ENCODE peak calls at places on chromosomes 12 and 14, in five cellular contexts. One of them, this sample, is unnamed.

GRCh38 chr14:64203366-64204006 is 90.7 kb downstream of the ESR2 start:
- DNase-seq in kidney: no peak
- DNase-seq in psoas muscle: no peak
- DNase-seq in choroid plexus epithelial cell: no peak
- DNase-seq in IMR-90: no peak
- DNase-seq in this sample: no peak

GRCh38 chr14:21268612-21269251 is 510 bp downstream of the HNRNPC start:
- DNase-seq in kidney: no peak
- DNase-seq in psoas muscle: no peak
- DNase-seq in choroid plexus epithelial cell: peak; percentile 84
- DNase-seq in IMR-90: peak; percentile 65
- DNase-seq in this sample: peak; percentile 65

GRCh38 chr14:73738518-73739173 is 24.5 kb upstream of the PNMA1 start:
- DNase-seq in kidney: no peak
- DNase-seq in psoas muscle: no peak
- DNase-seq in choroid plexus epithelial cell: no peak
- DNase-seq in IMR-90: no peak
- DNase-seq in this sample: no peak

GRCh38 chr14:49363926-49364751 is 222.0 kb downstream of the RPS29 start:
- DNase-seq in kidney: no peak
- DNase-seq in psoas muscle: no peak
- DNase-seq in choroid plexus epithelial cell: no peak
- DNase-seq in IMR-90: no peak
- DNase-seq in this sample: no peak

GRCh38 chr12:45388545-45388944 is 172.7 kb downstream of the ANO6 start:
- DNase-seq in kidney: no peak
- DNase-seq in psoas muscle: no peak
- DNase-seq in choroid plexus epithelial cell: peak; percentile 79
- DNase-seq in IMR-90: peak; percentile 58
- DNase-seq in this sample: peak; percentile 58

GRCh38 chr14:26934151-26934550 is 336.3 kb upstream of the NOVA1 start:
- DNase-seq in kidney: no peak
- DNase-seq in psoas muscle: no peak
- DNase-seq in choroid plexus epithelial cell: no peak
- DNase-seq in IMR-90: no peak
- DNase-seq in this sample: no peak

GRCh38 chr12:124379938-124380754 is 85.3 kb downstream of the RFLNA start:
- DNase-seq in kidney: peak; percentile 85
- DNase-seq in psoas muscle: peak; percentile 76
- DNase-seq in choroid plexus epithelial cell: peak; percentile 89
- DNase-seq in IMR-90: peak; percentile 89
- DNase-seq in this sample: peak; percentile 93

GRCh38 chr12:93243689-93244513 is 133.8 kb upstream of the NUDT4 start:
- DNase-seq in kidney: no peak
- DNase-seq in psoas muscle: no peak
- DNase-seq in choroid plexus epithelial cell: peak; percentile 95
- DNase-seq in IMR-90: peak; percentile 78
- DNase-seq in this sample: peak; percentile 26

GRCh38 chr12:55739025-55739378 is 3.9 kb upstream of the GDF11 start:
- DNase-seq in kidney: no peak
- DNase-seq in psoas muscle: no peak
- DNase-seq in choroid plexus epithelial cell: no peak
- DNase-seq in IMR-90: no peak
- DNase-seq in this sample: no peak
- H3K4me3 ChIP-seq in kidney: peak overlapping the region; percentile 91
- H3K4me3 ChIP-seq in psoas muscle: peak overlapping the region; percentile 64
- H3K4me3 ChIP-seq in choroid plexus epithelial cell: no peak overlapping the region
- H3K4me3 ChIP-seq in IMR-90: peak overlapping the region; percentile 68
- H3K4me3 ChIP-seq in this sample: no peak overlapping the region

GRCh38 chr12:94707892-94708291 is 57.5 kb upstream of the TMCC3 start:
- DNase-seq in kidney: peak; percentile 74
- DNase-seq in psoas muscle: peak; percentile 46
- DNase-seq in choroid plexus epithelial cell: peak; percentile 96
- DNase-seq in IMR-90: peak; percentile 55
- DNase-seq in this sample: peak; percentile 56

GRCh38 chr12:94706250-94706661 is 55.9 kb upstream of the TMCC3 start:
- DNase-seq in kidney: no peak
- DNase-seq in psoas muscle: no peak
- DNase-seq in choroid plexus epithelial cell: peak; percentile 47
- DNase-seq in IMR-90: no peak
- DNase-seq in this sample: no peak

GRCh38 chr12:94714378-94714777 is 64.0 kb upstream of the TMCC3 start:
- DNase-seq in kidney: no peak
- DNase-seq in psoas muscle: peak; percentile 56
- DNase-seq in choroid plexus epithelial cell: peak; percentile 58
- DNase-seq in IMR-90: peak; percentile 34
- DNase-seq in this sample: peak; percentile 86

GRCh38 chr12:94712852-94713545 is 62.6 kb upstream of the TMCC3 start:
- DNase-seq in kidney: no peak
- DNase-seq in psoas muscle: no peak
- DNase-seq in choroid plexus epithelial cell: no peak
- DNase-seq in IMR-90: no peak
- DNase-seq in this sample: no peak

DNA sequence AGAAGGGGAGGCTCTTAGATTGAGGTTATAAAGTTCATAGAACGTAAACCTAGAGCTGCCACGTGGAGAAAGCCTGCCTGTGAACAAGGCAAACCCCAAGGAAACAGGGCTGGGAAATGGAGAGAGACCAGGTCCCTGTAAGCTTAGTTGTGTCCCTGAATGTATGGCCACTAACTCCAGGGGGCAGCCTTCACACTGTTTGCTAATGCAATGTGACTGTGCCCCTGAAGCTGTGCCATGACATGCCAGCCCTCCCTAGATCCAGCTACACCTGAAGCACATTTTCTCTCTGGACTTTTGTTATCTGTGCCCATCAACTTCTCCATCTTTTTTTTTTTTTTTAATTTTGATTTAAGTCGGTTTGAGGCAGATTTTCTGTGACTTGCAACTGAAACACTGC is 60.6 kb upstream of the TMCC3 start:
- DNase-seq in kidney: no peak
- DNase-seq in psoas muscle: no peak
- DNase-seq in choroid plexus epithelial cell: no peak
- DNase-seq in IMR-90: peak; percentile 4
- DNase-seq in this sample: no peak
- TF ChIP-seq CTCF in kidney: peak; percentile 26
- TF ChIP-seq CTCF in psoas muscle: peak; percentile 19
- TF ChIP-seq CTCF in choroid plexus epithelial cell: peak; percentile 51
- TF ChIP-seq CTCF in IMR-90: peak; percentile 18
- TF ChIP-seq CTCF in this sample: peak; percentile 43

GRCh38 chr12:121812921-121813896 is 9.4 kb downstream of the SETD1B start:
- DNase-seq in kidney: no peak
- DNase-seq in psoas muscle: peak; percentile 15
- DNase-seq in choroid plexus epithelial cell: no peak
- DNase-seq in IMR-90: no peak
- DNase-seq in this sample: no peak
- H3K4me3 ChIP-seq in kidney: peak overlapping the region; percentile 53
- H3K4me3 ChIP-seq in psoas muscle: peak overlapping the region; percentile 78
- H3K4me3 ChIP-seq in choroid plexus epithelial cell: peak overlapping the region; percentile 67
- H3K4me3 ChIP-seq in IMR-90: peak overlapping the region; percentile 50
- H3K4me3 ChIP-seq in this sample: peak overlapping the region; percentile 65

GRCh38 chr14:101875726-101876268 is 88.6 kb upstream of the DYNC1H1 start:
- DNase-seq in kidney: no peak
- DNase-seq in psoas muscle: no peak
- DNase-seq in choroid plexus epithelial cell: peak; percentile 34
- DNase-seq in IMR-90: no peak
- DNase-seq in this sample: peak; percentile 22
- TF ChIP-seq CTCF in kidney: no peak
- TF ChIP-seq CTCF in psoas muscle: no peak
- TF ChIP-seq CTCF in choroid plexus epithelial cell: no peak
- TF ChIP-seq CTCF in IMR-90: no peak
- TF ChIP-seq CTCF in this sample: no peak

GRCh38 chr12:6915023-6915788 is 826 bp downstream of the ENO2 start:
- DNase-seq in kidney: peak; percentile 70
- DNase-seq in psoas muscle: no peak
- DNase-seq in choroid plexus epithelial cell: no peak
- DNase-seq in IMR-90: no peak
- DNase-seq in this sample: no peak

GRCh38 chr12:6914246-6914947 is at the start of gene ENO2:
- DNase-seq in kidney: peak; percentile 95
- DNase-seq in psoas muscle: peak; percentile 83
- DNase-seq in choroid plexus epithelial cell: peak; percentile 55
- DNase-seq in IMR-90: peak; percentile 63
- DNase-seq in this sample: peak; percentile 62

GRCh38 chr12:6916426-6917200 is 2.2 kb downstream of the ENO2 start:
- DNase-seq in kidney: peak; percentile 52
- DNase-seq in psoas muscle: no peak
- DNase-seq in choroid plexus epithelial cell: no peak
- DNase-seq in IMR-90: no peak
- DNase-seq in this sample: no peak

GRCh38 chr12:6917491-6918231 is 3.3 kb downstream of the ENO2 start:
- DNase-seq in kidney: peak; percentile 43
- DNase-seq in psoas muscle: no peak
- DNase-seq in choroid plexus epithelial cell: no peak
- DNase-seq in IMR-90: peak; percentile 65
- DNase-seq in this sample: peak; percentile 70

DNA sequence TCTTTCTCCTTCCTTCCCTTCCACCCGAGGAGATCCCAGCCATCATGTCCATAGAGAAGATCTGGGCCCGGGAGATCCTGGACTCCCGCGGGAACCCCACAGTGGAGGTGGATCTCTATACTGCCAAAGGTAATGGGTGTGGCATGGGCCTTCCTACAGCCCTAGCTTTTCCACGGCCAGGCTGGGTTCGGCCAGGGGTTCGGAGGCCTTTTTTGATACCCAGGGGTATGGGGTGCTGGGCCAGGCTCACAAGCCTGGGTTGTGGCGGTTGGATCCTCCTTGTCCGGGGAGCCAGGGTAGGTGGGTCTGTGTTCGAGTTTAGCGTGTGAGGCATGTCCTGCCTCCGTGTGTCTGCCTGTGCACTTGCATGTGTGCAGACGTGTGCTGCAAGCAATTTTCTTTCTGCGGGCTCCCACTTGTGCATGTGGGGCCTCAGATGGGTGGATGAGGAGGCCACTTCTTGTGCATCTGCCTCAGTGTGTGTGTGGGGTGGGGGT is 1.5 kb downstream of the ENO2 start:
- DNase-seq in kidney: peak; percentile 73
- DNase-seq in psoas muscle: no peak
- DNase-seq in choroid plexus epithelial cell: no peak
- DNase-seq in IMR-90: no peak
- DNase-seq in this sample: no peak
- H3K4me3 ChIP-seq in kidney: no peak overlapping the region
- H3K4me3 ChIP-seq in psoas muscle: no peak overlapping the region
- H3K4me3 ChIP-seq in choroid plexus epithelial cell: no peak overlapping the region
- H3K4me3 ChIP-seq in IMR-90: peak overlapping the region; percentile 90
- H3K4me3 ChIP-seq in this sample: peak overlapping the region; percentile 60

GRCh38 chr14:104589338-104590195 is 10.0 kb downstream of the C14orf180 start:
- DNase-seq in kidney: no peak
- DNase-seq in psoas muscle: no peak
- DNase-seq in choroid plexus epithelial cell: no peak
- DNase-seq in IMR-90: no peak
- DNase-seq in this sample: no peak

GRCh38 chr14:104586832-104587620 is 7.5 kb downstream of the C14orf180 start:
- DNase-seq in kidney: peak; percentile 89
- DNase-seq in psoas muscle: peak; percentile 49
- DNase-seq in choroid plexus epithelial cell: no peak
- DNase-seq in IMR-90: no peak
- DNase-seq in this sample: no peak

GRCh38 chr14:104585966-104586702 is 6.6 kb downstream of the C14orf180 start:
- DNase-seq in kidney: peak; percentile 94
- DNase-seq in psoas muscle: no peak
- DNase-seq in choroid plexus epithelial cell: no peak
- DNase-seq in IMR-90: no peak
- DNase-seq in this sample: no peak

GRCh38 chr14:104587641-104588040 is 8.1 kb downstream of the C14orf180 start:
- DNase-seq in kidney: no peak
- DNase-seq in psoas muscle: no peak
- DNase-seq in choroid plexus epithelial cell: no peak
- DNase-seq in IMR-90: no peak
- DNase-seq in this sample: no peak

GRCh38 chr14:104588066-104588857 is 8.7 kb downstream of the C14orf180 start:
- DNase-seq in kidney: no peak
- DNase-seq in psoas muscle: no peak
- DNase-seq in choroid plexus epithelial cell: no peak
- DNase-seq in IMR-90: no peak
- DNase-seq in this sample: no peak
- TF ChIP-seq CTCF in kidney: no peak
- TF ChIP-seq CTCF in psoas muscle: no peak
- TF ChIP-seq CTCF in choroid plexus epithelial cell: no peak
- TF ChIP-seq CTCF in IMR-90: no peak
- TF ChIP-seq CTCF in this sample: no peak

DNA sequence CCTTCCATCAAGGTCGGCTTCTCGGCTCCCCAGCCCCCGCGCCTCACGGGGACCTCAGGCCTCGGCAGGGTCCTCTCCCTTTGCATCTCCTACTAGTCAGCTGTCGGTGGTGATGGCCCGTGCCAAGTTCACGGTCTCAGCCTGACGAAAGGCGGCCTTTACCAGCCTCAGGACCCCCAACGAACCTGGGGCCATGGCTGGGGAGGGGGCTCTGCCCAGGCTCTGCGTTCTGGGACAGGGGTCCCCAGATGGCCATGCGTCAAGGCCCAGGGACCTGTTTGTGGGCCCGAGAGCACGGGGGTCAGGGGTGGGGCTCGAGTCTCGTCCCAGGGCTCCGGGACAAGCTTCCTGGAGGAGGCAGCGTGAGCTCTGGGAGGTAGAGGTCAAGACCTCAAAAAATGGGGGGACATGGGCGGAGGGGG is 32.8 kb upstream of the DEGS2 start:
- DNase-seq in kidney: peak; percentile 88
- DNase-seq in psoas muscle: peak; percentile 39
- DNase-seq in choroid plexus epithelial cell: no peak
- DNase-seq in IMR-90: no peak
- DNase-seq in this sample: no peak
- H3K4me3 ChIP-seq in kidney: peak overlapping the region; percentile 42
- H3K4me3 ChIP-seq in psoas muscle: peak overlapping the region; percentile 68
- H3K4me3 ChIP-seq in choroid plexus epithelial cell: peak overlapping the region; percentile 61
- H3K4me3 ChIP-seq in IMR-90: peak overlapping the region; percentile 52
- H3K4me3 ChIP-seq in this sample: peak overlapping the region; percentile 49

GRCh38 chr14:62117010-62117717 is 354.9 kb downstream of the SNAPC1 start:
- DNase-seq in kidney: peak; percentile 89
- DNase-seq in psoas muscle: peak; percentile 50
- DNase-seq in choroid plexus epithelial cell: peak; percentile 58
- DNase-seq in IMR-90: peak; percentile 83
- DNase-seq in this sample: peak; percentile 75
- TF ChIP-seq CTCF in kidney: peak; percentile 28
- TF ChIP-seq CTCF in psoas muscle: peak; percentile 27
- TF ChIP-seq CTCF in choroid plexus epithelial cell: peak; percentile 35
- TF ChIP-seq CTCF in IMR-90: peak; percentile 33
- TF ChIP-seq CTCF in this sample: peak; percentile 35

GRCh38 chr12:81080431-81080983 is 2.6 kb downstream of the ACSS3 start:
- DNase-seq in kidney: no peak
- DNase-seq in psoas muscle: no peak
- DNase-seq in choroid plexus epithelial cell: peak; percentile 86
- DNase-seq in IMR-90: peak; percentile 9
- DNase-seq in this sample: no peak

GRCh38 chr12:81077686-81078441 is at the start of gene ACSS3:
- DNase-seq in kidney: peak; percentile 86
- DNase-seq in psoas muscle: peak; percentile 70
- DNase-seq in choroid plexus epithelial cell: peak; percentile 54
- DNase-seq in IMR-90: no peak
- DNase-seq in this sample: peak; percentile 28

GRCh38 chr12:81078469-81079196 is 754 bp downstream of the ACSS3 start:
- DNase-seq in kidney: no peak
- DNase-seq in psoas muscle: peak; percentile 41
- DNase-seq in choroid plexus epithelial cell: peak; percentile 78
- DNase-seq in IMR-90: peak; percentile 46
- DNase-seq in this sample: peak; percentile 66

GRCh38 chr12:81077329-81077685 is 572 bp upstream of the ACSS3 start:
- DNase-seq in kidney: peak; percentile 52
- DNase-seq in psoas muscle: peak; percentile 36
- DNase-seq in choroid plexus epithelial cell: peak; percentile 66
- DNase-seq in IMR-90: no peak
- DNase-seq in this sample: peak; percentile 43

GRCh38 chr12:81079280-81080076 is 1.6 kb downstream of the ACSS3 start:
- DNase-seq in kidney: no peak
- DNase-seq in psoas muscle: no peak
- DNase-seq in choroid plexus epithelial cell: peak; percentile 7
- DNase-seq in IMR-90: no peak
- DNase-seq in this sample: no peak
- H3K4me3 ChIP-seq in kidney: peak overlapping the region; percentile 89
- H3K4me3 ChIP-seq in psoas muscle: peak overlapping the region; percentile 86
- H3K4me3 ChIP-seq in choroid plexus epithelial cell: peak overlapping the region; percentile 75
- H3K4me3 ChIP-seq in IMR-90: no peak overlapping the region
- H3K4me3 ChIP-seq in this sample: no peak overlapping the region